ENCODE peak calls at places on chromosomes 6 and 20, in ten cellular contexts. K, Y, S, C, Z, R, B, Q, E and V are unnamed samples.
A peak's percentile ranks its signal among the peaks of the same experiment; 100 is the strongest.

GRCh38 chr20:63114693-63115069 is 101.2 kb downstream of the YTHDF1 start:
- DNase-seq in Q (no peak), E (no peak), R (no peak), K (no peak), C (no peak), S (peak; percentile 22), B (no peak), Y (no peak), Z (no peak), V (no peak)

GRCh38 chr20:35368616-35369423 is 43.0 kb downstream of the UQCC1 start:
- DNase-seq in S (no peak), C (no peak), K (no peak), E (no peak), R (peak; percentile 20), B (no peak), Q (no peak), Z (no peak), Y (no peak), V (no peak)

GRCh38 chr20:58372836-58373235 is 16.2 kb upstream of the VAPB start:
- DNase-seq in C (no peak), Q (no peak), K (no peak), R (no peak), B (no peak), S (no peak), E (no peak), Z (no peak), Y (no peak), V (no peak)

GRCh38 chr20:40757087-40757486 is 68.1 kb upstream of the MAFB start:
- DNase-seq in R (no peak), B (no peak), K (no peak), Y (peak; percentile 84), Z (no peak), S (no peak), C (no peak), Q (no peak), E (no peak), V (no peak)

GRCh38 chr6:4128072-4128471 is 7.3 kb downstream of the ECI2 start:
- DNase-seq in S (no peak), R (no peak), Q (no peak), Z (no peak), C (no peak), B (no peak), E (no peak), Y (no peak), K (no peak), V (no peak)

GRCh38 chr6:79733388-79733787 is 102.3 kb downstream of the SH3BGRL2 start:
- DNase-seq in Z (peak; percentile 5), R (no peak), Q (no peak), E (no peak), B (no peak), Y (no peak), C (no peak), K (no peak), S (no peak), V (no peak)

GRCh38 chr6:169215201-169215661 is 38.4 kb downstream of the THBS2 start:
- DNase-seq in E (no peak), R (peak; percentile 30), Y (no peak), S (no peak), C (no peak), K (no peak), B (no peak), Q (no peak), Z (peak; percentile 66), V (no peak)

GRCh38 chr6:15627829-15628228 is 35.0 kb downstream of the DTNBP1 start:
- DNase-seq in S (no peak), Z (peak; percentile 15), R (no peak), K (no peak), B (no peak), Q (no peak), C (no peak), E (no peak), Y (no peak), V (no peak)

GRCh38 chr6:134152767-134153485 is 100.5 kb upstream of the SLC2A12 start:
- DNase-seq in R (no peak), S (no peak), K (no peak), B (no peak), Q (no peak), E (no peak), Z (no peak), Y (no peak), C (no peak), V (no peak)

GRCh38 chr6:33824461-33825154 is 20.8 kb upstream of the MLN start:
- DNase-seq in Y (no peak), C (peak; percentile 75), K (no peak), B (no peak), S (no peak), Q (no peak), R (peak; percentile 37), Z (no peak), E (no peak), V (no peak)

GRCh38 chr6:37022135-37022863 is 16.8 kb downstream of the FGD2 start:
- DNase-seq in E (no peak), Q (no peak), Y (no peak), R (no peak), Z (no peak), B (no peak), S (peak; percentile 48), C (peak; percentile 28), K (no peak), V (no peak)

GRCh38 chr6:83432626-83433025 is 1.8 kb upstream of the ME1 start:
- DNase-seq in S (no peak), Q (no peak), K (no peak), R (no peak), Y (no peak), B (no peak), Z (no peak), E (no peak), C (no peak), V (no peak)

GRCh38 chr6:129671442-129672344 is 38.3 kb downstream of the ARHGAP18 start:
- DNase-seq in E (peak; percentile 71), Q (no peak), S (peak; percentile 85), Z (peak; percentile 70), R (no peak), C (peak; percentile 80), B (peak; percentile 11), K (no peak), Y (peak; percentile 97), V (no peak)

GRCh38 chr6:46451343-46451742 is 39.9 kb downstream of the RCAN2 start:
- DNase-seq in B (no peak), C (no peak), R (no peak), Q (no peak), Z (no peak), Y (no peak), S (no peak), K (no peak), E (no peak), V (no peak)

GRCh38 chr20:8424010-8424409 is 291.9 kb downstream of the PLCB1 start:
- DNase-seq in Z (peak; percentile 54), E (no peak), B (no peak), K (no peak), C (no peak), S (no peak), Y (no peak), Q (peak; percentile 41), R (no peak), V (peak; percentile 18)

GRCh38 chr6:111983197-111983596 is 70.7 kb upstream of the CCN6 start:
- DNase-seq in Y (no peak), C (no peak), Z (no peak), E (no peak), S (no peak), Q (no peak), B (no peak), K (no peak), R (no peak), V (no peak)

GRCh38 chr20:63116412-63117106 is 99.4 kb downstream of the YTHDF1 start:
- DNase-seq in Q (no peak), R (no peak), C (peak; percentile 46), Z (no peak), K (no peak), E (no peak), S (peak; percentile 28), Y (no peak), B (no peak), V (no peak)

GRCh38 chr20:9977629-9978028 is 57.2 kb upstream of the ANKEF1 start:
- DNase-seq in S (no peak), B (no peak), Y (no peak), R (no peak), C (no peak), Q (no peak), K (peak; percentile 29), Z (peak; percentile 26), E (no peak), V (no peak)

GRCh38 chr20:62315773-62316172 is 13.0 kb downstream of the ADRM1 start:
- DNase-seq in Y (no peak), E (no peak), K (no peak), R (no peak), C (no peak), Q (no peak), Z (no peak), B (no peak), S (no peak), V (no peak)

GRCh38 chr6:10401632-10402223 is 13.1 kb downstream of the TFAP2A start:
- DNase-seq in Y (no peak), K (no peak), Z (no peak), B (no peak), E (no peak), S (no peak), C (no peak), R (no peak), Q (no peak), V (no peak)

GRCh38 chr20:2010533-2010932 is 16.7 kb upstream of the PDYN start:
- DNase-seq in K (no peak), Z (no peak), B (no peak), C (no peak), S (no peak), R (no peak), Q (no peak), Y (no peak), E (no peak), V (no peak)

GRCh38 chr6:3913077-3913957 is 64.1 kb downstream of the FAM50B start:
- DNase-seq in C (no peak), R (peak; percentile 96), Z (peak; percentile 99), K (peak; percentile 80), Q (peak; percentile 96), Y (no peak), E (no peak), B (no peak), S (no peak), V (peak; percentile 89)

GRCh38 chr6:122459240-122459639 is 12.4 kb downstream of the SERINC1 start:
- DNase-seq in Y (no peak), R (peak; percentile 1), K (no peak), C (no peak), E (no peak), S (no peak), Q (no peak), Z (no peak), B (no peak), V (no peak)

GRCh38 chr6:84536914-84537638 is 227.3 kb downstream of the TBX18 start:
- DNase-seq in Z (peak; percentile 20), B (no peak), Q (no peak), C (no peak), S (no peak), Y (no peak), K (no peak), R (no peak), E (no peak), V (no peak)

GRCh38 chr6:33985333-33985751 is 160.5 kb downstream of the GRM4 start:
- DNase-seq in Y (no peak), R (no peak), E (no peak), Z (no peak), S (peak; percentile 36), Q (no peak), B (no peak), K (no peak), C (no peak), V (no peak)

GRCh38 chr20:56442381-56443365 is 25.8 kb upstream of the RTF2 start:
- DNase-seq in R (peak; percentile 71), S (no peak), C (no peak), Y (peak; percentile 65), Q (no peak), K (no peak), B (no peak), E (no peak), Z (no peak), V (no peak)

GRCh38 chr6:11085758-11086435 is 7.7 kb upstream of the SMIM13 start:
- DNase-seq in R (no peak), C (no peak), Y (no peak), B (no peak), K (no peak), Q (peak; percentile 75), E (no peak), Z (no peak), S (no peak), V (no peak)

GRCh38 chr6:42653851-42654250 is 68.5 kb downstream of the PRPH2 start:
- DNase-seq in Z (no peak), B (no peak), S (no peak), K (no peak), Q (no peak), R (no peak), E (no peak), Y (no peak), C (no peak), V (no peak)